ENCODE peak calls at places on chromosomes 6 and 20, in five cellular contexts. O is HCT116, Y is MM.1S, S is GM23248, A is SK-N-SH. D is an unnamed sample.

GRCh38 chr6:6547111-6547879 is 41.2 kb upstream of the LY86 start:
- DNase-seq in O (peak; percentile 39), Y (peak; percentile 88), S (peak; percentile 79), A (peak; percentile 83), D (peak; percentile 90)

GRCh38 chr20:44010162-44010704 is 95.6 kb downstream of the TOX2 start:
- DNase-seq in O (no peak), Y (no peak), S (no peak), A (peak; percentile 46), D (no peak)

GRCh38 chr20:38217791-38218565 is 42.6 kb downstream of the KIAA1755 start:
- DNase-seq in O (peak; percentile 36), Y (no peak), S (peak; percentile 98), A (peak; percentile 63), D (peak; percentile 93)

GRCh38 chr20:31704225-31705119 is 18.2 kb downstream of the BCL2L1 start:
- DNase-seq in O (peak; percentile 93), Y (no peak), S (peak; percentile 42), A (no peak), D (peak; percentile 98)

GRCh38 chr20:59177266-59178250 is 13.9 kb downstream of the ZNF831 start:
- DNase-seq in O (no peak), Y (no peak), S (no peak), A (no peak), D (no peak)

GRCh38 chr20:48897298-48898044 is 24.0 kb upstream of the ARFGEF2 start:
- DNase-seq in O (peak; percentile 35), Y (no peak), S (peak; percentile 86), A (no peak), D (peak; percentile 96)

GRCh38 chr6:85458782-85459181 is 8.9 kb downstream of the NT5E start:
- DNase-seq in O (no peak), Y (no peak), S (no peak), A (no peak), D (peak; percentile 58)

GRCh38 chr6:157976345-157977175 is 5.1 kb upstream of the SYNJ2 start:
- DNase-seq in O (no peak), Y (no peak), S (no peak), A (no peak), D (no peak)

GRCh38 chr20:1816384-1817381 is 78.5 kb upstream of the SIRPA start:
- DNase-seq in O (no peak), Y (no peak), S (peak; percentile 94), A (no peak), D (peak; percentile 95)

GRCh38 chr6:13331516-13332348 is 3.4 kb upstream of the TBC1D7 start:
- DNase-seq in O (peak; percentile 19), Y (peak; percentile 57), S (peak; percentile 49), A (peak; percentile 27), D (peak; percentile 73)

GRCh38 chr6:169415179-169415578 is 161.5 kb upstream of the THBS2 start:
- DNase-seq in O (no peak), Y (no peak), S (peak; percentile 28), A (no peak), D (no peak)

GRCh38 chr6:82589509-82590206 is 226.0 kb downstream of the TPBG start:
- DNase-seq in O (peak; percentile 70), Y (peak; percentile 48), S (peak; percentile 84), A (peak; percentile 20), D (peak; percentile 94)

GRCh38 chr6:123017313-123017712 is 21.3 kb downstream of the CLVS2 start:
- DNase-seq in O (no peak), Y (no peak), S (no peak), A (no peak), D (no peak)

GRCh38 chr6:67698534-67698933 is 936.5 kb upstream of the ADGRB3 start:
- DNase-seq in O (no peak), Y (no peak), S (no peak), A (no peak), D (peak; percentile 22)

GRCh38 chr6:110430236-110430635 is 14.9 kb upstream of the DDO start:
- DNase-seq in O (no peak), Y (no peak), S (no peak), A (no peak), D (no peak)

GRCh38 chr6:118933855-118934460 is 1.0 kb downstream of the MCM9 start:
- DNase-seq in O (no peak), Y (no peak), S (no peak), A (no peak), D (no peak)
- H3K4me3 ChIP-seq in O (peak overlapping the region; percentile 63), Y (peak overlapping the region; percentile 93), S (peak overlapping the region; percentile 89), A (peak overlapping the region; percentile 100), D (peak overlapping the region; percentile 86)

GRCh38 chr6:89894169-89894568 is at the start of gene GJA10:
- DNase-seq in O (no peak), Y (no peak), S (no peak), A (no peak), D (no peak)

DNA sequence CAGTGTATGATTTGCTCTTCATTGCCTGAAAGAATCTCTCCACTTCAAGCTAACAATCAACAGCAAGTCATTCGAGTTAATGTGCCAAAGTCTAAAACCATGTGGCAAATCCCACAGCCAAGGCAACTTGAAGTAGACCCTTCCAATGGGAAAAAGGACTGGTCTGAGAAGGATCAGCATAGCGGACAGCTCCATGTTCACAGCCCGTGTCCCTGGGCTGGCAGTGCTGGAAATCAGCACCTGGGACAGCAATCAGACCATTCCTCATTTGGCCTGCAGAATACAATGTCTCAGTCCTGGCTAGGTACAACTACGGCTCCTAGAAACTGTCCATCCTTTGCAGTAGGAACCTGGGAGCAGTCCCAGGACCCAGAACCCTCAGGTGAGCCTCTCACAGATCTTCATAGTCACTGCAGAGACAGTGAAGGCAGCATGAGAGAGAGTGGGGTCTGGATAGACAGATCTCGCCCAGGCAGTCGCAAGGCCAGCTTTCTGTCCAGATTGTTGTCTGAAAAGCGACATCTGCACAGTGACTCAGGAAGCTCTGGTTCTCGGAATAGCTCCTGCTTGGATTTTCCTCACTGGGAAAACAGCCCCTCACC is 1.1 kb downstream of the GJA10 start:
- DNase-seq in O (no peak), Y (no peak), S (peak; percentile 66), A (peak; percentile 31), D (peak; percentile 55)
- TF ChIP-seq EZH2phosphoT487 in O (no peak), Y (no peak), S (no peak), A (no peak), D (no peak)

GRCh38 chr20:56391037-56391436 is 978 bp downstream of the AURKA start:
- DNase-seq in O (no peak), Y (no peak), S (peak; percentile 17), A (no peak), D (no peak)
- H3K9ac ChIP-seq in O (peak overlapping the region; percentile 100), Y (peak overlapping the region; percentile 62), S (peak overlapping the region; percentile 96), A (peak overlapping the region; percentile 86), D (peak overlapping the region; percentile 96)

GRCh38 chr6:24704468-24704867 is 14.5 kb downstream of the C6orf62 start:
- DNase-seq in O (no peak), Y (no peak), S (no peak), A (no peak), D (no peak)
- H3K4me3 ChIP-seq in O (no peak overlapping the region), Y (no peak overlapping the region), S (no peak overlapping the region), A (no peak overlapping the region), D (no peak overlapping the region)

GRCh38 chr6:25050356-25050755 is 114.6 kb upstream of the RIPOR2 start:
- DNase-seq in O (no peak), Y (no peak), S (peak; percentile 65), A (no peak), D (no peak)
- TF ChIP-seq EZH2phosphoT487 in O (no peak), Y (no peak), S (no peak), A (no peak), D (no peak)

GRCh38 chr20:16273812-16274560 is 299.3 kb downstream of the KIF16B start:
- DNase-seq in O (no peak), Y (no peak), S (no peak), A (peak; percentile 68), D (no peak)

GRCh38 chr20:16271450-16271849 is 301.8 kb downstream of the KIF16B start:
- DNase-seq in O (no peak), Y (no peak), S (no peak), A (no peak), D (no peak)

GRCh38 chr20:16267526-16267925 is 305.7 kb downstream of the KIF16B start:
- DNase-seq in O (no peak), Y (no peak), S (no peak), A (no peak), D (no peak)

DNA sequence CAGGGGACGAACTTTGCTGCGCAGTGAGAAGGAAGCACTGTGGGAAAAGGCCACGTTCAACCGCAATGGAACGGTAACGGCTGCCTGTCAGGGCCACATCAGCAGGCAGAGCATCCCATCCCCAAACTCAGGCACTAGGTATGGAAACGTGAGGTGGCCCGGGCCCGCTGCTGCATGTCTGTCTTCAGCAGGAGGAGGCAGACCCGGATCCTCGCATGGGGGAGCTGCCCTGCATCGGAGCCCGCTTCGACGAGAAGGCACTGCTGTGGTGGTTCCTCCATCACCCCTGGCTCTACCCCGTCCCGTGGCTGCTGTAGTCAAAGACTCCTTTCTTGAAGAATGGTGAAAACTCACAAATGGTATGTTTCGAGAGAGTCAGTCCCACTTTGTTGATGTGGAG is 300.3 kb downstream of the KIF16B start:
- DNase-seq in O (no peak), Y (no peak), S (no peak), A (no peak), D (no peak)
- H3K9ac ChIP-seq in O (no peak overlapping the region), Y (no peak overlapping the region), S (no peak overlapping the region), A (no peak overlapping the region), D (no peak overlapping the region)

DNA sequence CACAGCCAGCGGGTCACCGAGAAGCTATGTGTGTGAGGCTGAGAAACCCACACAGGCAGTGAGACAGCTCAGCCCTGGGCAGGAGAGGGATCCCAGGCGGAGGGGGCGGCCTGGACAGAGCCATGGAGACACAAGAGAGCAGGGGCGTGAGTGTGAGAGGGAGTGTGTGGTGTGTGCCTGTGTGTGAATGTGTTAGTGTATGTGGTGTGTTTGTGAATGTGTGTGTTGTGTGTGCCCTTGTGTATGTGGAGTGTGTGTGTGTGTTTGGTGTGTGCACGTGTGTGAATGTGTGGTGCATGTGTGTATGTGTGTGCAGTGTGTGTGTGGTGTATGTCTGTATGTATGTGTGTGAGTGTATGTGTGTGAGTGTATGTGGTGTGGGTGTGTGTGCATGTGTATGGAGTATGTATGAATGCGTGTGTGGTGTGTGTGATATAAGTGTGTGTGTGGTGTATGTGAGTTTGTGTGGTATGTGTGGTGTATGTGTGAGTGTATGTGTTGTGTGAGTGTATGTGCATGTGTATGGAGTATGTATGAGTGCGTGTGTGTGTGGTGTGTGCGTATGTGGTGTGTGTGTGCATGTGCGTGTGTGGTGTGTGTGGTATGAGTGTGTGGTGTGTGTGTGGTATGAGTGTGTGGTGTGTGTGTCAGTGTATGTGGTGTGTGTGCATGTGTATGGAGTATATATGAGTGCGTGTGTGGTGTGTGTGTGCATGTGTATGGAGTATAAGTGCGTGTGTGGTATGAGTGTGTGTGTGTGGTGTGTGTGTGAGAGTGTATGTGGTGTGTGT is 175.3 kb upstream of the AFDN start:
- DNase-seq in O (no peak), Y (no peak), S (no peak), A (no peak), D (no peak)
- H3K4me3 ChIP-seq in O (no peak overlapping the region), Y (no peak overlapping the region), S (no peak overlapping the region), A (no peak overlapping the region), D (no peak overlapping the region)

DNA sequence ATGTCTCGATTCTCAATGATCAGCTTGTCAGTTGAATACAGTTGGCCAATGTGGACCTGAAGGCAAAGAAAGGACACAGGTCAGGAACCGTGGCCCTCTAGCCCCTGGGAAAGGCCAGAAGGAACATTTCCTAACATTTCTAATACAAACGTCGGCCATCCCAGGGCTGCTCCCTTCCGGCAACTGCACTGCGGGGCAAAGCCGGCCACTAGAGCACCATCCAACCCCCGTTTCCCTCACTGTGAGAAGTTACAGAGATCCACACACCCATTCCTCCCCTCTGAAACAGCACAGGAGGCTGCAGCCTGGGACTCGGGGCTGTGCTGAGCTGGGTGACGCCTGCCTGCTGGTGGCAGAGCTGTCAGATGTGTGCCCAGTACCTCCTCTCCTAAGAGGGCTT is 24.3 kb downstream of the PPP1R3G start:
- DNase-seq in O (no peak), Y (no peak), S (no peak), A (no peak), D (no peak)
- TF ChIP-seq EZH2phosphoT487 in O (no peak), Y (no peak), S (no peak), A (no peak), D (no peak)

GRCh38 chr20:45343445-45343866 is 4.8 kb downstream of the SDC4 start:
- DNase-seq in O (no peak), Y (no peak), S (no peak), A (no peak), D (peak; percentile 71)
- H3K9ac ChIP-seq in O (peak overlapping the region; percentile 80), Y (no peak overlapping the region), S (peak overlapping the region; percentile 100), A (peak overlapping the region; percentile 61), D (peak overlapping the region; percentile 82)

D was measured in PC-3.